ENCODE peak calls at places on chromosomes 11 and 22, in eight cellular contexts. Q is fibroblast of pulmonary artery, A is PC-3, F is OCI-LY7, G is fibroblast of the aortic adventitia, Y is H9, S is RWPE1, P is uterus. H is an unnamed sample.

GRCh38 chr11:93330446-93330984 is at the start of gene DEUP1:
- DNase-seq in Q (no peak), A (peak), F (no peak), G (no peak), Y (peak), S (no peak), P (peak), H (peak)

GRCh38 chr11:116109228-116109627 is 605.0 kb upstream of the CADM1 start:
- DNase-seq in Q (no peak), A (peak), F (no peak), G (no peak), Y (peak), S (peak), P (no peak), H (no peak)

GRCh38 chr22:31210830-31211503 is 1.1 kb upstream of the LIMK2 start:
- DNase-seq in Q (no peak), A (no peak), F (no peak), G (no peak), Y (no peak), S (no peak), P (no peak), H (peak)

GRCh38 chr11:126414615-126415014 is 59.1 kb downstream of the ST3GAL4 start:
- DNase-seq in Q (no peak), A (peak), F (no peak), G (no peak), Y (no peak), S (no peak), P (peak), H (no peak)

GRCh38 chr11:55942785-55943392 is 6.7 kb upstream of the OR5I1 start:
- DNase-seq in Q (peak), A (peak), F (peak), G (peak), Y (no peak), S (peak), P (no peak), H (no peak)

GRCh38 chr22:41249442-41249841 is 8.7 kb upstream of the CHADL start:
- DNase-seq in Q (no peak), A (no peak), F (no peak), G (no peak), Y (no peak), S (no peak), P (no peak), H (no peak)

GRCh38 chr22:22094921-22095320 is 112.3 kb upstream of the TOP3B start:
- DNase-seq in Q (no peak), A (no peak), F (no peak), G (peak), Y (no peak), S (no peak), P (no peak), H (no peak)

GRCh38 chr11:66073669-66074068 is 3.6 kb downstream of the PACS1 start:
- DNase-seq in Q (no peak), A (no peak), F (no peak), G (no peak), Y (no peak), S (no peak), P (no peak), H (peak)

GRCh38 chr22:17841836-17842235 is 67.6 kb upstream of the BID start:
- DNase-seq in Q (no peak), A (no peak), F (no peak), G (no peak), Y (no peak), S (no peak), P (no peak), H (no peak)

GRCh38 chr22:36197601-36198146 is 3.9 kb downstream of the APOL4 start:
- DNase-seq in Q (no peak), A (no peak), F (peak), G (no peak), Y (no peak), S (no peak), P (peak), H (peak)

GRCh38 chr11:121449123-121449522 is 3.0 kb upstream of the SORL1 start:
- DNase-seq in Q (no peak), A (no peak), F (peak), G (no peak), Y (no peak), S (no peak), P (no peak), H (no peak)

GRCh38 chr11:101127699-101128570 is 1.7 kb downstream of the PGR start:
- DNase-seq in Q (no peak), A (no peak), F (no peak), G (no peak), Y (peak), S (no peak), P (peak), H (no peak)

GRCh38 chr22:50218996-50219727 is 18.4 kb downstream of the SELENOO start:
- DNase-seq in Q (peak), A (peak), F (no peak), G (peak), Y (peak), S (peak), P (peak), H (no peak)

GRCh38 chr11:68904458-68904847 is 762 bp downstream of the IGHMBP2 start:
- DNase-seq in Q (peak), A (no peak), F (peak), G (peak), Y (no peak), S (peak), P (no peak), H (no peak)

GRCh38 chr11:132862137-132862536 is 670.2 kb downstream of the OPCML start:
- DNase-seq in Q (no peak), A (no peak), F (no peak), G (no peak), Y (no peak), S (no peak), P (no peak), H (no peak)

GRCh38 chr11:64071849-64072248 is 36.1 kb downstream of the FLRT1 start:
- DNase-seq in Q (no peak), A (no peak), F (no peak), G (no peak), Y (no peak), S (no peak), P (no peak), H (no peak)

GRCh38 chr11:128686045-128686741 is 7.7 kb upstream of the FLI1 start:
- DNase-seq in Q (no peak), A (no peak), F (no peak), G (no peak), Y (peak), S (no peak), P (no peak), H (no peak)

GRCh38 chr11:36342327-36342726 is 46.2 kb downstream of the PRR5L start:
- DNase-seq in Q (no peak), A (no peak), F (no peak), G (no peak), Y (no peak), S (no peak), P (no peak), H (no peak)

GRCh38 chr22:25281675-25282345 is 62.4 kb downstream of the CRYBB2 start:
- DNase-seq in Q (no peak), A (no peak), F (no peak), G (no peak), Y (peak), S (no peak), P (no peak), H (no peak)

GRCh38 chr22:41799486-41800347 is 762 bp upstream of the CCDC134 start:
- DNase-seq in Q (peak), A (no peak), F (peak), G (peak), Y (peak), S (peak), P (peak), H (peak)

GRCh38 chr11:69801513-69802335 is 17.5 kb downstream of the FGF3 start:
- DNase-seq in Q (peak), A (peak), F (peak), G (no peak), Y (peak), S (no peak), P (no peak), H (peak)

GRCh38 chr11:68003846-68004550 is at the start of gene UNC93B1:
- DNase-seq in Q (peak), A (peak), F (peak), G (peak), Y (peak), S (peak), P (peak), H (peak)

GRCh38 chr11:69487391-69487790 is 5.9 kb downstream of the LINC01488 start:
- DNase-seq in Q (no peak), A (no peak), F (no peak), G (no peak), Y (no peak), S (no peak), P (no peak), H (no peak)

GRCh38 chr11:9687736-9688494 is 24.0 kb downstream of the SWAP70 start:
- DNase-seq in Q (peak), A (no peak), F (no peak), G (peak), Y (no peak), S (no peak), P (no peak), H (no peak)

GRCh38 chr11:6448574-6448973 is 7.8 kb upstream of the HPX start:
- DNase-seq in Q (no peak), A (no peak), F (no peak), G (no peak), Y (no peak), S (no peak), P (no peak), H (no peak)

GRCh38 chr11:57982763-57983162 is 40.9 kb upstream of the OR9Q1 start:
- DNase-seq in Q (no peak), A (no peak), F (no peak), G (no peak), Y (no peak), S (no peak), P (no peak), H (no peak)

GRCh38 chr11:16860632-16861031 is 122.2 kb downstream of the C11orf58 start:
- DNase-seq in Q (peak), A (no peak), F (no peak), G (peak), Y (no peak), S (no peak), P (no peak), H (no peak)

GRCh38 chr11:114609429-114609828 is 13.8 kb upstream of the NXPE4 start:
- DNase-seq in Q (no peak), A (no peak), F (no peak), G (no peak), Y (no peak), S (no peak), P (no peak), H (no peak)

GRCh38 chr11:723120-723883 is 17.3 kb downstream of the EPS8L2 start:
- DNase-seq in Q (peak), A (peak), F (peak), G (peak), Y (peak), S (no peak), P (no peak), H (peak)

GRCh38 chr22:42366815-42367581 is 65.2 kb downstream of the NFAM1 start:
- DNase-seq in Q (no peak), A (no peak), F (no peak), G (peak), Y (no peak), S (no peak), P (peak), H (no peak)

GRCh38 chr22:36419177-36419911 is 31.6 kb upstream of the MYH9 start:
- DNase-seq in Q (peak), A (no peak), F (no peak), G (peak), Y (no peak), S (no peak), P (peak), H (peak)

GRCh38 chr11:112655386-112655785 is 305.8 kb upstream of the NCAM1 start:
- DNase-seq in Q (peak), A (no peak), F (no peak), G (peak), Y (no peak), S (no peak), P (peak), H (no peak)

GRCh38 chr22:46115755-46116490 is 34.4 kb upstream of the PPARA start:
- DNase-seq in Q (no peak), A (no peak), F (no peak), G (no peak), Y (no peak), S (no peak), P (no peak), H (no peak)

GRCh38 chr11:34651551-34651950 is 30.7 kb downstream of the EHF start:
- DNase-seq in Q (peak), A (peak), F (no peak), G (no peak), Y (no peak), S (no peak), P (no peak), H (no peak)

GRCh38 chr11:45530776-45531175 is 134.6 kb downstream of the CHST1 start:
- DNase-seq in Q (no peak), A (no peak), F (no peak), G (no peak), Y (no peak), S (no peak), P (no peak), H (no peak)

GRCh38 chr11:102527701-102528100 is 2.8 kb downstream of the MMP7 start:
- DNase-seq in Q (no peak), A (peak), F (no peak), G (peak), Y (no peak), S (no peak), P (no peak), H (no peak)

GRCh38 chr11:3954448-3955298 is 99.2 kb downstream of the STIM1 start:
- DNase-seq in Q (no peak), A (peak), F (no peak), G (no peak), Y (no peak), S (peak), P (no peak), H (peak)

GRCh38 chr11:23540101-23540561 is 679.9 kb upstream of the CCDC179 start:
- DNase-seq in Q (peak), A (peak), F (peak), G (peak), Y (peak), S (peak), P (no peak), H (peak)

GRCh38 chr11:72328366-72329224 is 84.6 kb upstream of the PHOX2A start:
- DNase-seq in Q (peak), A (peak), F (no peak), G (peak), Y (no peak), S (no peak), P (peak), H (no peak)

DNA sequence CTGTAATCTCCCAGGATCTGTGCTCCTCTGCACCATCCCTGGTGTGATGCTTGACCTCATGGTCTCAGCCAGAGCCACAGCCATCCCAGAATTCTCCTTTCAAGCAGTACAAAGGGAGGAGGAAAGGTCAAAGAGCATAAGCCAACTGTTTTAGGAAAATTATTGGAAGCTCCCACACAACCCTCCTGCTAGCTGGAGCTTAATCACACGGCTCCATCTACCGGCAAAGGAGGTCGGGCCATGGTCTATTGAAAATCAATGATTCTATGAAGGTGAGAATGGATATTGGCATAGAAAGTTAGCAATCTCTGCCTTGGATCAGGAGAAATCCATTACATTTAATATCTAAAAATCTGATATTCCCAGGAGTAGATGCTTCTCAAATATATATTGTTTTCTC is 259.5 kb downstream of the NTM start:
- DNase-seq in Q (no peak), A (no peak), F (no peak), G (no peak), Y (no peak), S (no peak), P (no peak), H (no peak)
- TF ChIP-seq CTCF in Q (no peak), A (peak), F (no peak), G (no peak), Y (peak), S (no peak), P (no peak), H (no peak)

GRCh38 chr22:23519442-23520177 is 60.5 kb downstream of the IGLL1 start:
- DNase-seq in Q (no peak), A (no peak), F (no peak), G (no peak), Y (no peak), S (no peak), P (no peak), H (no peak)

GRCh38 chr22:23520875-23521441 is 59.1 kb downstream of the IGLL1 start:
- DNase-seq in Q (peak), A (no peak), F (no peak), G (peak), Y (no peak), S (no peak), P (peak), H (no peak)

GRCh38 chr22:23523746-23524145 is 56.3 kb downstream of the IGLL1 start:
- DNase-seq in Q (no peak), A (no peak), F (no peak), G (no peak), Y (no peak), S (no peak), P (no peak), H (no peak)

GRCh38 chr22:23522642-23523251 is 57.3 kb downstream of the IGLL1 start:
- DNase-seq in Q (peak), A (peak), F (no peak), G (peak), Y (no peak), S (no peak), P (no peak), H (no peak)

GRCh38 chr22:23521442-23522113 is 58.5 kb downstream of the IGLL1 start:
- DNase-seq in Q (peak), A (peak), F (peak), G (peak), Y (peak), S (peak), P (peak), H (peak)
- TF ChIP-seq CTCF in Q (no peak), A (peak), F (peak), G (no peak), Y (peak), S (peak), P (peak), H (no peak)

GRCh38 chr11:44178381-44178780 is 82.9 kb downstream of the EXT2 start:
- DNase-seq in Q (peak), A (no peak), F (no peak), G (peak), Y (no peak), S (no peak), P (no peak), H (no peak)
- TF ChIP-seq CTCF in Q (peak), A (no peak), F (no peak), G (peak), Y (no peak), S (no peak), P (no peak), H (no peak)

GRCh38 chr11:14308114-14308896 is 50.7 kb downstream of the RRAS2 start:
- DNase-seq in Q (peak), A (peak), F (peak), G (peak), Y (no peak), S (peak), P (no peak), H (no peak)
- TF ChIP-seq CTCF in Q (peak), A (peak), F (peak), G (peak), Y (peak), S (peak), P (peak), H (peak)

DNA sequence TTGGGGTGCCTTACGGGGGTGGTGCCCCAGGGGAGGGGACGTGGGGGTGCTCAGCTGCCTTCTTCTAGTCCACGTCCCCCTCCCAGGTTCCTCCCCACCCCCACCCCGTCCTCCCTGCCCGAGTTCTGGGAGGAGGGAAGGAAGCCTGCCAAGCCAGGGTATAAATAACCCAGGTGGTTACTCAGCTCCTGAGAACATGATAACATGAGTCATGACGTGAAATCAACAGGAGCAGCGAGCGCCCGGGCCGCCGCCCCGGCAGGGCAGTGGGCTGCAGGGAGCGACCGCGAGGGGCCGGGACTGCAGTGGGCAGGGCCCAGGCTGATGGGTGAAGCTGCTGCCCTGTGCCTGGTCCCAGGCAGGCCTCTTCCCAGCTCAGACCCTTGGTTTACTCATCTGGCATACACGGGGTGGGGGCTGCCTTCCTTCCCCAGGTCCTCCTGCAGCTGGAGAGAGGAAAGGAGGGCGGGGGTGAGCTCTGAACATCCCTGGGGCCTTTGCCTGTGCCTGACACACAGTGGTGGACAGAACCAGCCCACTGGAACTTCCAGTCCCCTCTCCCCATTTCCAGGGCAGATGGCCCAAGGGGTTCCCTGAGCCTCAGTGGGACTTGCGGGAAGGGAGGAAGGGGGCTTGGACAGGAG is 8.8 kb upstream of the PDGFB start:
- DNase-seq in Q (peak), A (peak), F (no peak), G (peak), Y (no peak), S (peak), P (peak), H (peak)
- TF ChIP-seq CTCF in Q (no peak), A (no peak), F (no peak), G (no peak), Y (no peak), S (no peak), P (no peak), H (no peak)